ENCODE peak calls at places on chromosomes 3 and 15, in nine cellular contexts. Q is left ventricle myocardium inferior, R is coronary artery, T is Peyer's patch, S is astrocyte of the cerebellum, P is transverse colon, M is H9, C is GM12865, D is CD14-positive monocyte. U is an unnamed sample.

GRCh38 chr3:111735271-111735758 is 123.8 kb upstream of the PHLDB2 start:
- DNase-seq in P (no peak), S (peak), C (no peak), R (no peak), Q (no peak), M (no peak), D (no peak), T (no peak), U (no peak)

GRCh38 chr15:89034305-89034704 is 54.0 kb upstream of the ABHD2 start:
- DNase-seq in D (no peak), P (no peak), T (no peak), R (no peak), M (no peak), S (no peak), Q (no peak), C (peak), U (no peak)

GRCh38 chr15:70293138-70293537 is 195.4 kb upstream of the TLE3 start:
- DNase-seq in T (no peak), D (no peak), S (no peak), C (no peak), R (no peak), M (no peak), Q (no peak), P (no peak), U (no peak)

GRCh38 chr15:74790080-74790916 is 8.4 kb downstream of the CSK start:
- DNase-seq in T (peak), D (peak), R (no peak), P (peak), Q (peak), S (peak), C (peak), M (no peak), U (no peak)

GRCh38 chr3:191314109-191314728 is 15.0 kb upstream of the CCDC50 start:
- DNase-seq in P (no peak), D (no peak), M (no peak), Q (no peak), R (no peak), T (no peak), S (no peak), C (no peak), U (no peak)

GRCh38 chr3:184015381-184016019 is 2.2 kb downstream of the ABCC5 start:
- DNase-seq in P (peak), D (no peak), C (no peak), T (peak), Q (no peak), M (no peak), R (no peak), S (no peak), U (no peak)

GRCh38 chr15:87731630-87732029 is 524.9 kb downstream of the NTRK3 start:
- DNase-seq in M (no peak), C (no peak), P (no peak), T (no peak), S (no peak), D (no peak), Q (no peak), R (no peak), U (no peak)

GRCh38 chr3:117756580-117756979 is 1047.0 kb downstream of the TUSC7 start:
- DNase-seq in P (no peak), M (no peak), Q (no peak), T (no peak), C (no peak), D (no peak), R (no peak), S (no peak), U (no peak)

GRCh38 chr3:125652349-125652748 is 57.1 kb upstream of the OSBPL11 start:
- DNase-seq in C (no peak), M (no peak), Q (no peak), D (no peak), R (no peak), P (no peak), S (no peak), T (no peak), U (no peak)

GRCh38 chr15:29870495-29871151 is 48.4 kb upstream of the TJP1 start:
- DNase-seq in D (no peak), T (no peak), S (no peak), R (no peak), Q (peak), C (no peak), M (no peak), P (no peak), U (no peak)

GRCh38 chr3:148757238-148757930 is 59.7 kb downstream of the AGTR1 start:
- DNase-seq in R (no peak), C (no peak), T (no peak), D (no peak), Q (no peak), P (no peak), S (peak), M (no peak), U (no peak)

GRCh38 chr3:190070623-190071347 is 49.9 kb downstream of the P3H2 start:
- DNase-seq in C (no peak), M (no peak), Q (no peak), S (peak), R (no peak), P (no peak), T (no peak), D (no peak), U (no peak)

GRCh38 chr15:91456251-91456718 is 356.2 kb downstream of the SV2B start:
- DNase-seq in Q (no peak), C (no peak), D (no peak), M (no peak), R (no peak), T (no peak), S (peak), P (no peak), U (no peak)

DNA sequence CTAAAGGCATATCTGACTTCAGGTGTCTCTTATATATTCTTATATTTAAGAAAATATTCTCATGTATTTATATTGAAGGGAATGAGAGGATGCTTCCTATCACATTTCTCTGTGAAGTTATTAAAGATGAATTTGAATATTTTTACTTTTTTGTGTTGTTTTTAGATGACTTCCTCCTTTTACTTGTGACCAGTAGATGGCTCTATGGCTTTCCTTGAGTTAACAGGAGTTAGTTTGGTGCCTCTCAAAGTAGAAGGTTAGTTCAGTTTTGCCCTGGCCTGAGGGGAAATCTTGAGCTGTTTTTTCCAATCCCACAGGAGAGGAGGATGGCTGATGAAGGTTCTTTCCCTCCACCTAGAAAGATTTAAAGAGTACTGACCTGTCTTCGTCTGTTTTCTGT is 80.7 kb downstream of the SQOR start:
- DNase-seq in P (no peak), M (no peak), C (no peak), R (no peak), S (no peak), Q (no peak), D (no peak), T (no peak), U (no peak)
- TF ChIP-seq CTCF in P (no peak), M (peak), C (peak), R (peak), S (peak), Q (peak), D (no peak), T (no peak), U (no peak)

GRCh38 chr3:140206196-140207040 is 271.4 kb downstream of the CLSTN2 start:
- DNase-seq in C (peak), T (no peak), D (no peak), R (no peak), P (no peak), Q (no peak), S (peak), M (peak), U (no peak)
- TF ChIP-seq CTCF in C (no peak), T (no peak), D (no peak), R (no peak), P (no peak), Q (peak), S (peak), M (peak), U (no peak)

DNA sequence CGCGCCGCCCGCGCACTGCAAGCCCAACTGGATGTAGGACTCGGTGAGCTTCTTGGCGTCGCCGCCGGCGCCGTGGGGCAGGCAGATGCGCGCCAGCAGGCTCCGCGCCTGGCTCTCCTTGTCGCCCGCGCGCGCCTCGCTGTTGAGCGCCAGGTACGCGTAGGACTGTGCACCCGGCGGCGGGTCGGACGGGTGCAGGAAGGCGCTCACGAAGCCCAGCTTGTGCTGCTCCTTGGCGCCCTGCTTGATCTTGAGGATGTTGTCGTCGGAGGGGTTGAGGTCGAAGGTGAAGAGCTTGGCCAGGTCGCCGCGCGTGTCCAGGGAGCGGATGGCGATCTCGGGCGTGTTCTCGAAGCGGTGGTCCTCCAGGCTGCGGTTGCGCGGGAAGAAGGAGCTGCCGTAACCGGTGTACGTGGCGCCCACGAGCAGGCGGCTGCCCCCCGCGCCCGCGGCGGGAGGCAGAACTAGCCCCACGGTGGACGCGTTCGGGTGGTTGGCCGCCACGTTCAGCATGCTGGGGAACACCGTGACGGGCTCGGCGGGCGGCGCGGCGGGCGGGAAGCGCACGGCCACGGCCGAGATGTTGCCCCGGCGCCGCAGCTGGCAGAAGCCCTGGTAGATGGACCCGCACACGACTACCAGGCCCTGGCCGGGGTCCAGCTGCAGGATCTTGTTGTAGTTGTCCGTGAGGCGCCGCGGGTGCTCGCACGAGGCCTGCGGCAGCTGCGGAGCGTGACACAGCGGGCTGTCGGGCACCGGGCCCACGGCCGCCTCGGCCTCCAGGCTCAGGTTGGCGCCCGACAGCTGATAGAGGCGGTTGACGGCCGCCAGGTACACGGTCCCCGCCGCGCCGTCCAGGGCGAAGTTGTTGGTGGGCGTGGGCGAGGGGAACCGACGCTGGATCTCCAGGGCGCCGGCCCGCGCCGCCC is 619 bp downstream of the PLXND1 start:
- DNase-seq in T (peak), P (no peak), C (peak), S (no peak), R (no peak), Q (peak), M (peak), D (no peak), U (peak)
- TF ChIP-seq CTCF in T (peak), P (no peak), C (no peak), S (no peak), R (no peak), Q (peak), M (no peak), D (no peak), U (no peak)

DNA sequence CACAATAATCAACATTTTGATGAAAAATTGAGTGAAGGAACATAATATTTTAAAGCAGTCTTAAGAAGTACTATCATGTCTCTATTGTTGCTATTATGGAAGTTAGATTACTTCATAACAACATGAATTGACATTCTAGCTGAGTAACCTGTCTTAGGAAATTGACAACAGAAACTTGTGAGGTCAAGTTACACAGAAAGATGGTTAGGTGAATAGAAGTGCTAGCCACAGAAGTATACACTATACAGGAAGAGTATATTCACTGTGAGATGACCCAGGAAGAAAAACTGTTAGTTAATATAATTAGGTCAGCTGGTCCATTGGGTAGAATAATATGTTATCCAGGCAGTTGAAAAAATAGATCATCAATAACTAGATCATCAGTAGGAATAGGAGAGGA is 31.2 kb downstream of the MLF1 start:
- DNase-seq in Q (no peak), D (no peak), T (no peak), C (no peak), M (no peak), P (no peak), S (no peak), R (no peak), U (no peak)
- TF ChIP-seq CTCF in Q (no peak), D (no peak), T (no peak), C (no peak), M (no peak), P (no peak), S (no peak), R (no peak), U (no peak)

DNA sequence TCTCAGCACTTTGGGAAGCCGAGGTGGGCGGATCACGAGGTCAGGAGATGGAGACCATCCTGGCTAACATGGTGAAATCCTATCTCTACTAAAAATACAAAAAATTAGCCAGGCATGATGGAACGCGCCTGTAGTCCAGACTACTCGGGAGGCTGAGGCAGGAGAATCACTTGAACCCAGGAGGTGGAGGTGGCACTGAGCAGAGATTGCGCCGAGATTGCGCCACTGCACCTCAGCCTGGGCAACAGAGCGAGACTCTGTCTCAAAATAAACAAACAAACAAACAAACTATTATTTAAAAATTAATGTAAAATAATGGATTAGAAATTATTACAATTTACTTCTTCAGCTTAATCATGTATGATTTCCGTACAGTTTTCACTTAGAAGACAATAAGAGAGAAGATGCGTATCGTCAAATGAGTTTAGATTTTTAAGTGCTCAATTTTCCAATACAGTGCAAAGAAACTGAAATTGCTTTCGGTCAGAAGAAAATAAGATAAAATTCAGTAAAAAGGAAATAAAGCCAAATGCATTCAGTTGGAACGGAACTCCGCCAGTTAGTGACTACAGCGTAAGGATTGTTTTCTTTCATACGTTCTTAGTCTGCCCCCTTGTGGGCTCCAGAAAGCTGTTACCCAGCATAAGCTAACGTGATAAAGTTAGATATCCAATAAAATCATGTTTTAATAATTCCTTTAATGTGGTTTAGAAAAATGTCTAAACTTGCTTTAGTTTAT is 24.8 kb downstream of the AADAC start:
- DNase-seq in P (peak), C (peak), D (peak), S (peak), R (no peak), T (peak), Q (no peak), M (peak), U (no peak)
- TF ChIP-seq CTCF in P (peak), C (peak), D (peak), S (peak), R (peak), T (peak), Q (peak), M (peak), U (peak)

DNA sequence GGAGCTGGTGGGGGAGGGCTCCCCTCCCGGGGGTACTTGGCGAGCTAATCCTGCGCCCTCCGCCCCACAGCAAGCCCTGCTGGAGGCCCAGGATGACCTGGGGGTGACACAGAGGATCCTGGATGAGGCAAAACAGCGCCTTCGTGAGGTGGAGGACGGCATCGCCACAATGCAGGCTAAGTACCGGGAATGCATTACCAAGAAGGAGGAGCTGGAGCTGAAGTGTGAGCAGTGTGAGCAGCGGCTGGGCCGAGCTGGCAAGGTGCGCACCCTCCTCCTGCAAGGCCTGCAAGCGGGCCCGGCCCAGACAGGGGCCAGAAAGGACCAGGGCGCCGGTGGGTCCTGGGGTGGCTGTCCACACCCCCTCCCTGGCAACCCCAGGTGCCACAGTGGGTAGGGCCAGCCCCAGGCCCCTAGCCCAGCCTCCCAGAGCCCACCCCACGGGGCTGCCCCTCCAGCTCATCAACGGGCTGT is 56.5 kb downstream of the SEMA3G start:
- DNase-seq in T (no peak), M (peak), D (no peak), R (no peak), C (no peak), P (no peak), S (no peak), Q (no peak), U (no peak)
- TF ChIP-seq CTCF in T (no peak), M (peak), D (no peak), R (no peak), C (no peak), P (no peak), S (peak), Q (no peak), U (no peak)

DNA sequence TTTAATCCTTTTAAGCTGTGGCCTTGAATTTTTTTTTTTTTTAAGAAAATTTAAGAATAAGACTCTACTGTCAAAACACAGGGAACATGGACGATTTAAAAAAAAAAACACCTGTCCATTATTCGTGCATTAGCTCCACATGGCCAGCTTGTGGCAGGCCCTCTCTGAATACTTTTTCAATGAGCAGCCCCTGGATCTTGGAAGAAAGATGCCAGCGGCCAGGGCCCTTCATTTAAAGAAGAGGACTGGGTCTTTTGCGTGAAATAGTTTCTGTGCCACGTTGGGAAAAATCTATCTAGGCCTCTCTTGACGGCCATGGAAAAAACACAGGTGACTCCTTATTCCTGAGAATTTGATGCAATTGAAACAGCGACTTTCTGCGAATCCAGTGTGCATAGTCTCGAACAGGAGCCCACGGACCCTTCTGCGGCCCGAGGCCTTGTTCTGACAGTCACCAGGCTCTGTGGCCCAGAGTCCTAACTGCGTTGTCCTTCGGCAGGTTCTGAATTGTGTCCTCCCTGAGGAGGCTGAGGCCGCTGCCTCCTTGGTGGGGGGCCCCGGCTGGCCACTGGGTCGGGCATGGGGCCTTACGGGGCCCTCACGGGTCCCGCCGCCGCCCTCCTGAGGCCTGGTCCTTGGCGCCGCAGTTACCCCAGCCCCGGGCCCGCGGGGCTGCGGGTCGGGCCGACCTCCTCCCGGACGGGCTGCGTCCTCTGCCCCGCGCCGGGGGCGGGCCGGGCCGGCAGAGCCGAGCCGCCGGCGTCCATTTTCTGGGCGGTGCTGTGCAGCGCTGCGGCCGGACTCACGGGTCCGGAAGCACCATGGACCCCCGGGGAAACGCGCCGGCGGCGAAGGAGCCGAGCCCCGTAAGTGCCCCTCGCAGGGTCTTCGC is 33.5 kb downstream of the ZBTB38 start:
- DNase-seq in M (peak), Q (peak), P (peak), R (no peak), D (no peak), C (peak), T (peak), S (no peak), U (peak)
- TF ChIP-seq CTCF in M (no peak), Q (peak), P (no peak), R (no peak), D (no peak), C (no peak), T (no peak), S (no peak), U (no peak)

DNA sequence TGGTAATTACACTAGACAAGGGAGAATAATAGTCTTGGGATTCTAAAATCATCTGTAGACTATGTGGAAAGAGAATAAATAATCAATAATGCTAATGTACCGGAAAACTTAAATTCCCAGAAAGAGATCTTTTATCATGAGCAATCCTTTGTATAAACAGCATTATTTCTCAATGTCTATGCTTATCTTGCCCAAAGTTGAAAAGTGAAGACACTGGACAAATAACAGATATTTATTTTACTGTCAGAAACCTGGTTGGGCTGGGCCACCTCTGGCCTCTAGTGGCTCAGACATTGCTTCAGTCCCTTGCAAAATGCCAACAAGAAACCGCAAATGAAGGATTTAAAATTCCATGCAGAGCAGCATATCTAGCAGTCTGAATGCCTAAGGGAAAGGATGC is 409.9 kb downstream of the FHIT start:
- DNase-seq in T (no peak), M (no peak), R (no peak), D (no peak), C (no peak), P (no peak), S (peak), Q (no peak), U (no peak)
- TF ChIP-seq CTCF in T (no peak), M (no peak), R (no peak), D (no peak), C (no peak), P (no peak), S (no peak), Q (no peak), U (no peak)

U was measured in natural killer cell.